ENCODE peak calls at places on chromosomes 12 and 14, in nine cellular contexts. O is HFF-Myc; S is EH; R is PC-3; E is T-helper 9 cell; W is adrenal gland; A is memory B cell; J is globus pallidus; X is natural killer cell treated with Interleukin-12 subunit alpha and Interleukin-12 subunit beta and Interleukin-15 and Interleukin-18, amount 100 ng/mL, for 72 hours. U is an unnamed sample.

GRCh38 chr12:63149884-63150254 is 1.1 kb downstream of the AVPR1A start:
- DNase-seq in O (no peak), S (no peak), R (no peak), E (no peak), W (no peak), A (no peak), J (no peak), X (no peak), U (no peak)

GRCh38 chr12:50948798-50949197 is 3.5 kb upstream of the HIGD1C start:
- DNase-seq in O (no peak), S (peak), R (no peak), E (no peak), W (no peak), A (no peak), J (no peak), X (no peak), U (no peak)

GRCh38 chr14:93958567-93959238 is 17.7 kb downstream of the ASB2 start:
- DNase-seq in O (no peak), S (no peak), R (no peak), E (no peak), W (no peak), A (no peak), J (no peak), X (no peak), U (no peak)

GRCh38 chr14:75439989-75440388 is 12.2 kb downstream of the JDP2 start:
- DNase-seq in O (no peak), S (no peak), R (no peak), E (no peak), W (no peak), A (peak), J (no peak), X (no peak), U (no peak)

GRCh38 chr12:91777268-91777997 is 368.2 kb downstream of the BTG1 start:
- DNase-seq in O (no peak), S (peak), R (peak), E (no peak), W (no peak), A (no peak), J (no peak), X (no peak), U (no peak)

GRCh38 chr14:72350215-72350614 is 418.0 kb downstream of the RGS6 start:
- DNase-seq in O (no peak), S (no peak), R (no peak), E (no peak), W (no peak), A (no peak), J (no peak), X (no peak), U (no peak)

GRCh38 chr12:80187660-80188090 is 88.3 kb downstream of the OTOGL start:
- DNase-seq in O (peak), S (peak), R (peak), E (no peak), W (peak), A (no peak), J (no peak), X (no peak), U (no peak)

GRCh38 chr12:6333566-6333965 is 8.3 kb downstream of the TNFRSF1A start:
- DNase-seq in O (no peak), S (peak), R (no peak), E (no peak), W (no peak), A (no peak), J (no peak), X (no peak), U (no peak)

GRCh38 chr14:102481791-102482238 is 27.8 kb downstream of the ANKRD9 start:
- DNase-seq in O (no peak), S (peak), R (peak), E (no peak), W (no peak), A (no peak), J (no peak), X (no peak), U (no peak)

GRCh38 chr14:75428230-75429104 is 645 bp downstream of the JDP2 start:
- DNase-seq in O (no peak), S (peak), R (no peak), E (no peak), W (peak), A (no peak), J (no peak), X (no peak), U (no peak)

GRCh38 chr14:36346052-36346451 is 25.6 kb upstream of the MBIP start:
- DNase-seq in O (no peak), S (no peak), R (no peak), E (no peak), W (no peak), A (no peak), J (no peak), X (no peak), U (no peak)

GRCh38 chr14:33714527-33715222 is 236.2 kb downstream of the EGLN3 start:
- DNase-seq in O (no peak), S (peak), R (peak), E (no peak), W (no peak), A (no peak), J (no peak), X (no peak), U (no peak)

GRCh38 chr12:990308-990648 is 745 bp upstream of the ERC1 start:
- DNase-seq in O (no peak), S (peak), R (peak), E (peak), W (peak), A (no peak), J (peak), X (peak), U (no peak)

GRCh38 chr14:63717704-63718103 is 10.2 kb downstream of the SGPP1 start:
- DNase-seq in O (no peak), S (peak), R (peak), E (no peak), W (no peak), A (no peak), J (no peak), X (no peak), U (no peak)

GRCh38 chr12:544941-545635 is 85.3 kb downstream of the B4GALNT3 start:
- DNase-seq in O (no peak), S (no peak), R (no peak), E (no peak), W (no peak), A (no peak), J (no peak), X (no peak), U (no peak)

GRCh38 chr12:20011200-20011599 is 357.1 kb upstream of the PDE3A start:
- DNase-seq in O (no peak), S (peak), R (no peak), E (no peak), W (no peak), A (no peak), J (peak), X (no peak), U (no peak)